ENCODE peak calls at places on chromosomes 1 and 21, in seven cellular contexts. W is body of pancreas, M is upper lobe of left lung, R is H9, K is endothelial cell of umbilical vein, D is dorsolateral prefrontal cortex, U is thoracic aorta. V is an unnamed sample.
A peak's percentile ranks its signal among the peaks of the same experiment; 100 is the strongest.

GRCh38 chr1:24415910-24416665 is 486 bp downstream of the NIPAL3 start:
- DNase-seq in W (peak; percentile 55), M (no peak), R (no peak), K (no peak), D (no peak), U (no peak), V (no peak)

GRCh38 chr1:90386899-90387334 is 330.2 kb downstream of the BARHL2 start:
- DNase-seq in W (no peak), M (no peak), R (no peak), K (peak; percentile 15), D (no peak), U (no peak), V (no peak)

GRCh38 chr21:28688381-28688780 is 304.3 kb downstream of the LTN1 start:
- DNase-seq in W (no peak), M (no peak), R (no peak), K (no peak), D (no peak), U (no peak), V (no peak)

GRCh38 chr1:49597436-49597835 is 426.3 kb downstream of the AGBL4 start:
- DNase-seq in W (no peak), M (no peak), R (no peak), K (no peak), D (no peak), U (no peak), V (no peak)

GRCh38 chr1:66571789-66572188 is 37.8 kb downstream of the SGIP1 start:
- DNase-seq in W (no peak), M (no peak), R (no peak), K (no peak), D (no peak), U (no peak), V (no peak)

GRCh38 chr21:37551406-37552355 is 185.1 kb downstream of the DYRK1A start:
- DNase-seq in W (no peak), M (peak; percentile 75), R (no peak), K (peak; percentile 49), D (no peak), U (no peak), V (peak; percentile 76)

GRCh38 chr1:173426057-173426456 is 51.1 kb upstream of the PRDX6 start:
- DNase-seq in W (no peak), M (no peak), R (no peak), K (no peak), D (no peak), U (no peak), V (no peak)

GRCh38 chr21:41901099-41901498 is 22.0 kb upstream of the PRDM15 start:
- DNase-seq in W (peak; percentile 79), M (no peak), R (no peak), K (no peak), D (no peak), U (no peak), V (peak; percentile 38)

GRCh38 chr1:77487631-77488030 is 194.8 kb downstream of the ZZZ3 start:
- DNase-seq in W (no peak), M (no peak), R (no peak), K (no peak), D (no peak), U (no peak), V (no peak)

GRCh38 chr1:201059401-201059800 is 35.9 kb upstream of the KIF21B start:
- DNase-seq in W (no peak), M (no peak), R (no peak), K (no peak), D (no peak), U (no peak), V (no peak)

GRCh38 chr1:236502579-236502971 is 21.2 kb upstream of the LGALS8 start:
- DNase-seq in W (no peak), M (no peak), R (no peak), K (peak; percentile 19), D (no peak), U (no peak), V (no peak)

GRCh38 chr1:223752721-223753515 is 40.6 kb downstream of the CAPN2 start:
- DNase-seq in W (no peak), M (no peak), R (peak; percentile 88), K (no peak), D (no peak), U (no peak), V (no peak)

GRCh38 chr1:185610954-185611353 is 123.2 kb upstream of the HMCN1 start:
- DNase-seq in W (no peak), M (no peak), R (no peak), K (no peak), D (no peak), U (no peak), V (no peak)

GRCh38 chr1:205376739-205377138 is 20.0 kb upstream of the KLHDC8A start:
- DNase-seq in W (no peak), M (no peak), R (no peak), K (no peak), D (no peak), U (no peak), V (no peak)

GRCh38 chr1:165494949-165495810 is 48.6 kb upstream of the LRRC52 start:
- DNase-seq in W (no peak), M (no peak), R (no peak), K (no peak), D (no peak), U (no peak), V (no peak)

GRCh38 chr1:200146100-200146499 is 118.6 kb downstream of the NR5A2 start:
- DNase-seq in W (no peak), M (no peak), R (no peak), K (no peak), D (no peak), U (no peak), V (no peak)

GRCh38 chr1:116724765-116725375 is 29.4 kb upstream of the CD2 start:
- DNase-seq in W (peak; percentile 79), M (no peak), R (no peak), K (peak; percentile 47), D (no peak), U (no peak), V (no peak)

GRCh38 chr1:53144201-53144600 is 1.8 kb upstream of the SLC1A7 start:
- DNase-seq in W (no peak), M (no peak), R (no peak), K (no peak), D (no peak), U (no peak), V (no peak)

GRCh38 chr21:34092241-34092921 is 19.0 kb downstream of the MRPS6 start:
- DNase-seq in W (no peak), M (no peak), R (no peak), K (peak; percentile 81), D (no peak), U (no peak), V (no peak)

GRCh38 chr1:31754397-31754796 is 9.7 kb downstream of the ADGRB2 start:
- DNase-seq in W (no peak), M (no peak), R (no peak), K (no peak), D (no peak), U (no peak), V (no peak)

GRCh38 chr21:44482581-44483287 is 27.4 kb downstream of the LRRC3 start:
- DNase-seq in W (no peak), M (no peak), R (no peak), K (no peak), D (no peak), U (no peak), V (no peak)

GRCh38 chr1:12383786-12384185 is 154.0 kb downstream of the VPS13D start:
- DNase-seq in W (no peak), M (no peak), R (no peak), K (no peak), D (no peak), U (no peak), V (no peak)

GRCh38 chr1:12383001-12383400 is 153.2 kb downstream of the VPS13D start:
- DNase-seq in W (no peak), M (no peak), R (no peak), K (no peak), D (no peak), U (no peak), V (no peak)

GRCh38 chr1:12387641-12388040 is 157.8 kb downstream of the VPS13D start:
- DNase-seq in W (no peak), M (no peak), R (no peak), K (no peak), D (no peak), U (no peak), V (no peak)

GRCh38 chr1:12384836-12385456 is 155.1 kb downstream of the VPS13D start:
- DNase-seq in W (no peak), M (no peak), R (no peak), K (peak; percentile 31), D (no peak), U (no peak), V (no peak)

GRCh38 chr1:12386130-12386529 is 156.3 kb downstream of the VPS13D start:
- DNase-seq in W (no peak), M (no peak), R (no peak), K (no peak), D (no peak), U (no peak), V (no peak)
- H3K27ac ChIP-seq in W (no peak overlapping the region), M (no peak overlapping the region), R (no peak overlapping the region), K (no peak overlapping the region), D (no peak overlapping the region), U (no peak overlapping the region), V (no peak overlapping the region)

DNA sequence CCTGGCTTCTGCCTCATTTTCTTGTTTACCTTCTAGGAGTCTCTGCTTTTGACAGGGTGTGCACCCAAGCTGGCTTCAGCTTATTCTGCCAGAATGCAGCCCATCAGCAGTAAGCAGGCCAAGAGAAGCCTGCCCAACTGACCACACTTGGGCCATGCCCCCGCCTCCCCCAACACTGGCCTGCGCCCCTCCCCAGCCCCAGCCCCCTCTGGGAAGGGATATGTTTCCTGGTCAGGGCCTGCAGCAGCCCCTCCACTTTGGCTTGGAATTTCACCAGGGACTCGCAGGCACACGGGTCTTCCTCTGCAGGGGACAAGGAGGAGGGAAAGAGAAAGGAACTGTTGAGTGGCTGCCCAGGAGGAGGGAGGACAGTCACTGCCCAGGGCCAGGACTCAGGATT is 9.4 kb downstream of the MATN1 start:
- DNase-seq in W (no peak), M (no peak), R (no peak), K (no peak), D (no peak), U (no peak), V (no peak)
- H3K27ac ChIP-seq in W (no peak overlapping the region), M (no peak overlapping the region), R (no peak overlapping the region), K (no peak overlapping the region), D (no peak overlapping the region), U (no peak overlapping the region), V (no peak overlapping the region)

DNA sequence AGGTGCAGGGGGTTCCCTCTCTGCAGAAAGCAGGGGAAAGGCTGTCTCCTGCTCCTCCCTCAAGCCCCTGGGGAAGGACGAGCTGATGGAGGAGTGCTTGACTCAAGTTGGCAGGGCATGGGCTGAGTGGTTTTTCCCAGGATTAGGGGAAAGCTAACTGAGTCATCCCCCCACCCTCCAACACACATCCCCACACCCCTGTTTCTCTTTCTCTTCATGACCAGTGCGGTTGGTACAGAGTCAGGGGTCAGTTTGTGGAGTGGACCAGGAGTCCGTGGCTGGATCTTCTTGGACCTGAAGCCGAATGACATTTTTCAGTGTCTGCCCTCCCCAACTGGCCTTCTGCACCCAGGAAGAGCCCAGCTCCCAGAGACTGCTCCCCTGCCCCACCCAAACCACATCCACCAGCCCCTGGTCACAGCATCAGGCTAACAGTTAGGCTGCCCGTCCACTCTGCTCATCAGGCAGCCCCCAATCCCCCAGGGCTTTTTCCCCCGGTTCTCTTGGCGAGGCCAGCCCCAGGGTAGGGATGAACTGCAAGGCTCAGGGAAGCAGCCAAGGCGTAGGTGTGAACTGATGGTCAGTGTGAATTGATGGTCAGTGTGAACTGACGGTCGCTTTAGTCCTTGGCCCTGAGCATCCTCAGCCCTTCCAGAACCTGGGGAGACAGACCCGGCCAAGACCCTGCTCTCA is 81.1 kb downstream of the PAX7 start:
- DNase-seq in W (no peak), M (no peak), R (no peak), K (no peak), D (no peak), U (no peak), V (no peak)
- H3K27ac ChIP-seq in W (no peak overlapping the region), M (no peak overlapping the region), R (no peak overlapping the region), K (no peak overlapping the region), D (no peak overlapping the region), U (no peak overlapping the region), V (no peak overlapping the region)

GRCh38 chr1:198030682-198031081 is 113.5 kb downstream of the LHX9 start:
- DNase-seq in W (no peak), M (no peak), R (no peak), K (no peak), D (no peak), U (no peak), V (no peak)
- H3K27ac ChIP-seq in W (no peak overlapping the region), M (no peak overlapping the region), R (no peak overlapping the region), K (no peak overlapping the region), D (no peak overlapping the region), U (no peak overlapping the region), V (no peak overlapping the region)